ENCODE peak calls at places on chromosomes 7 and 10, in five cellular contexts. O is RWPE1; V is stimulated activated CD8-positive, alpha-beta memory T cell treated with anti-CD3 and anti-CD28 coated beads, Interleukin-7, amount 100 ng/mL, for 24 hours; Y is posterior cingulate gyrus; I is substantia nigra. S is an unnamed sample.

GRCh38 chr10:70781461-70782051 is 3.6 kb downstream of the TBATA start:
- DNase-seq in I (no peak), V (no peak), Y (no peak), O (no peak), S (no peak)

GRCh38 chr7:101121996-101122932 is 4.6 kb upstream of the SERPINE1 start:
- DNase-seq in O (peak), Y (peak), V (no peak), I (no peak), S (no peak)

GRCh38 chr10:53209941-53210611 is 437.5 kb upstream of the MBL2 start:
- DNase-seq in V (no peak), I (no peak), Y (no peak), O (peak), S (no peak)

GRCh38 chr7:108415821-108416536 is 40.3 kb downstream of the NRCAM start:
- DNase-seq in O (peak), I (no peak), V (no peak), Y (no peak), S (peak)

GRCh38 chr10:60816624-60817023 is 38.3 kb downstream of the CDK1 start:
- DNase-seq in Y (peak), I (peak), O (peak), V (no peak), S (peak)

GRCh38 chr7:73918926-73919693 is 58.2 kb downstream of the TMEM270 start:
- DNase-seq in O (no peak), Y (no peak), I (no peak), V (no peak), S (no peak)

GRCh38 chr7:80764132-80764531 is 125.7 kb downstream of the CD36 start:
- DNase-seq in V (no peak), I (no peak), Y (no peak), O (no peak), S (no peak)

GRCh38 chr7:113113912-113114311 is 4.4 kb downstream of the SMIM30 start:
- DNase-seq in V (no peak), I (no peak), O (no peak), Y (no peak), S (no peak)

GRCh38 chr10:94150541-94151184 is 156.9 kb downstream of the PLCE1 start:
- DNase-seq in O (no peak), V (no peak), Y (no peak), I (no peak), S (no peak)

S was measured in cerebellum.